ENCODE peak calls at places on chromosomes 7 and 10, in seven cellular contexts. C, B, M, Z, F, I and E are unnamed samples.

GRCh38 chr7:113891828-113892227 is 27.0 kb downstream of the PPP1R3A start:
- DNase-seq in C (no peak), B (no peak), M (no peak), Z (no peak), F (no peak), I (no peak), E (no peak)

GRCh38 chr7:107501593-107501992 is 31.7 kb downstream of the GPR22 start:
- DNase-seq in C (no peak), B (no peak), M (no peak), Z (no peak), F (no peak), I (peak), E (no peak)

GRCh38 chr10:283916-284356 is 148.7 kb downstream of the ZMYND11 start:
- DNase-seq in C (no peak), B (no peak), M (peak), Z (no peak), F (no peak), I (no peak), E (no peak)

GRCh38 chr7:43700646-43701501 is 28.4 kb downstream of the COA1 start:
- DNase-seq in C (no peak), B (no peak), M (no peak), Z (no peak), F (no peak), I (no peak), E (no peak)

GRCh38 chr7:45697576-45698136 is 123.5 kb downstream of the ADCY1 start:
- DNase-seq in C (no peak), B (peak), M (no peak), Z (no peak), F (no peak), I (no peak), E (peak)

GRCh38 chr10:128938488-128938887 is 528.6 kb upstream of the MGMT start:
- DNase-seq in C (no peak), B (no peak), M (no peak), Z (no peak), F (no peak), I (no peak), E (no peak)

GRCh38 chr7:519429-519973 is at the start of gene PDGFA:
- DNase-seq in C (no peak), B (no peak), M (no peak), Z (peak), F (no peak), I (peak), E (no peak)

GRCh38 chr10:108735380-108735779 is 1187.9 kb downstream of the XPNPEP1 start:
- DNase-seq in C (no peak), B (no peak), M (no peak), Z (no peak), F (no peak), I (no peak), E (no peak)

GRCh38 chr10:95260397-95260881 is 30.4 kb downstream of the PDLIM1 start:
- DNase-seq in C (no peak), B (peak), M (no peak), Z (no peak), F (no peak), I (no peak), E (peak)

GRCh38 chr7:104922187-104923009 is 91.6 kb upstream of the KMT2E start:
- DNase-seq in C (no peak), B (no peak), M (no peak), Z (no peak), F (no peak), I (no peak), E (no peak)

GRCh38 chr10:127973810-127974311 is 67.0 kb downstream of the PTPRE start:
- DNase-seq in C (no peak), B (no peak), M (no peak), Z (no peak), F (no peak), I (no peak), E (no peak)

GRCh38 chr10:101686133-101686925 is 8.6 kb downstream of the FBXW4 start:
- DNase-seq in C (no peak), B (no peak), M (no peak), Z (no peak), F (no peak), I (no peak), E (no peak)

GRCh38 chr10:101624526-101625102 is 36.5 kb downstream of the DPCD start:
- DNase-seq in C (no peak), B (no peak), M (no peak), Z (no peak), F (no peak), I (no peak), E (no peak)

GRCh38 chr7:154841731-154842331 is 161.1 kb downstream of the PAXIP1 start:
- DNase-seq in C (no peak), B (no peak), M (no peak), Z (no peak), F (no peak), I (peak), E (no peak)

GRCh38 chr7:121515651-121516401 is 119.7 kb upstream of the FAM3C start:
- DNase-seq in C (no peak), B (no peak), M (no peak), Z (no peak), F (peak), I (no peak), E (no peak)

GRCh38 chr7:28550580-28551205 is 138.4 kb downstream of the CREB5 start:
- DNase-seq in C (no peak), B (no peak), M (no peak), Z (no peak), F (no peak), I (no peak), E (no peak)

GRCh38 chr7:24349339-24349738 is 65.3 kb downstream of the NPY start:
- DNase-seq in C (no peak), B (no peak), M (no peak), Z (no peak), F (no peak), I (no peak), E (peak)

GRCh38 chr10:121195524-121195910 is 344.4 kb downstream of the WDR11 start:
- DNase-seq in C (no peak), B (no peak), M (no peak), Z (no peak), F (no peak), I (no peak), E (no peak)

GRCh38 chr7:16067695-16068094 is 353.6 kb downstream of the CRPPA start:
- DNase-seq in C (no peak), B (no peak), M (no peak), Z (no peak), F (no peak), I (peak), E (no peak)

GRCh38 chr10:34207350-34207749 is 607.7 kb downstream of the PARD3 start:
- DNase-seq in C (no peak), B (no peak), M (no peak), Z (no peak), F (no peak), I (no peak), E (no peak)

GRCh38 chr7:5237286-5237685 is 45.5 kb upstream of the SLC29A4 start:
- DNase-seq in C (no peak), B (no peak), M (no peak), Z (peak), F (peak), I (no peak), E (no peak)

GRCh38 chr7:74464931-74465906 is 11.5 kb downstream of the GTF2IRD1 start:
- DNase-seq in C (no peak), B (no peak), M (no peak), Z (no peak), F (no peak), I (no peak), E (no peak)

GRCh38 chr10:36147529-36147928 is 505.4 kb upstream of the FZD8 start:
- DNase-seq in C (no peak), B (no peak), M (no peak), Z (no peak), F (no peak), I (no peak), E (no peak)

GRCh38 chr7:151437163-151437553 is 2.8 kb downstream of the CRYGN start:
- DNase-seq in C (no peak), B (no peak), M (no peak), Z (no peak), F (no peak), I (no peak), E (no peak)